ENCODE peak calls at places on chromosomes 5 and 9, in seven cellular contexts. E is occipital lobe, P is Calu3, A is GM20000, T is pulmonary artery endothelial cell, O is GM23248, I is T-helper 1 cell. L is an unnamed sample.

GRCh38 chr9:127311239-127311741 is 46.7 kb downstream of the GARNL3 start:
- DNase-seq in E (no peak), P (peak), A (peak), T (peak), O (peak), I (peak), L (peak)

GRCh38 chr5:58999804-59000595 is 417.1 kb downstream of the RAB3C start:
- DNase-seq in E (peak), P (no peak), A (no peak), T (no peak), O (no peak), I (no peak), L (no peak)

GRCh38 chr5:139446956-139447779 is 7.8 kb upstream of the DNAJC18 start:
- DNase-seq in E (no peak), P (no peak), A (peak), T (no peak), O (peak), I (peak), L (no peak)

GRCh38 chr9:98383758-98384157 is 128.3 kb upstream of the TBC1D2 start:
- DNase-seq in E (no peak), P (no peak), A (no peak), T (no peak), O (peak), I (no peak), L (no peak)

GRCh38 chr5:152246401-152246800 is 158.7 kb downstream of the NMUR2 start:
- DNase-seq in E (no peak), P (peak), A (no peak), T (no peak), O (peak), I (no peak), L (peak)

GRCh38 chr9:96139592-96140251 is 162.3 kb downstream of the HSD17B3 start:
- DNase-seq in E (peak), P (no peak), A (no peak), T (no peak), O (peak), I (no peak), L (no peak)

GRCh38 chr5:176711883-176712282 is 64.6 kb downstream of the TSPAN17 start:
- DNase-seq in E (no peak), P (no peak), A (no peak), T (no peak), O (no peak), I (no peak), L (no peak)

GRCh38 chr5:96930058-96930457 is 5.8 kb upstream of the LNPEP start:
- DNase-seq in E (no peak), P (no peak), A (no peak), T (no peak), O (no peak), I (no peak), L (no peak)

GRCh38 chr5:143837306-143837848 is 25.4 kb downstream of the HMHB1 start:
- DNase-seq in E (no peak), P (no peak), A (no peak), T (no peak), O (peak), I (no peak), L (no peak)

GRCh38 chr9:16133556-16134227 is 580.8 kb downstream of the CCDC171 start:
- DNase-seq in E (no peak), P (peak), A (peak), T (peak), O (peak), I (peak), L (peak)

GRCh38 chr9:3968891-3969290 is 331.0 kb downstream of the GLIS3 start:
- DNase-seq in E (no peak), P (peak), A (no peak), T (no peak), O (peak), I (no peak), L (peak)

GRCh38 chr9:78023003-78023741 is 8.4 kb downstream of the GNAQ start:
- DNase-seq in E (no peak), P (peak), A (no peak), T (no peak), O (peak), I (no peak), L (peak)

GRCh38 chr9:91842358-91842757 is 107.7 kb downstream of the ROR2 start:
- DNase-seq in E (no peak), P (no peak), A (no peak), T (no peak), O (no peak), I (no peak), L (no peak)

GRCh38 chr9:84121991-84122523 is 141.5 kb downstream of the RMI1 start:
- DNase-seq in E (no peak), P (no peak), A (no peak), T (no peak), O (no peak), I (no peak), L (no peak)

GRCh38 chr5:41120600-41120999 is 49.5 kb upstream of the MROH2B start:
- DNase-seq in E (no peak), P (no peak), A (no peak), T (no peak), O (no peak), I (no peak), L (no peak)

GRCh38 chr5:35884125-35884788 is 27.6 kb downstream of the IL7R start:
- DNase-seq in E (no peak), P (no peak), A (no peak), T (peak), O (peak), I (peak), L (peak)

GRCh38 chr9:132894857-132895846 is 16.5 kb downstream of the SPACA9 start:
- DNase-seq in E (no peak), P (no peak), A (no peak), T (no peak), O (no peak), I (no peak), L (no peak)

GRCh38 chr5:67643531-67643930 is 446.9 kb upstream of the CD180 start:
- DNase-seq in E (no peak), P (no peak), A (no peak), T (no peak), O (no peak), I (no peak), L (no peak)

GRCh38 chr9:95750725-95751644 is 124.5 kb upstream of the ERCC6L2 start:
- DNase-seq in E (no peak), P (no peak), A (no peak), T (no peak), O (no peak), I (peak), L (no peak)

GRCh38 chr9:35364817-35365585 is 124.9 kb upstream of the RUSC2 start:
- DNase-seq in E (no peak), P (no peak), A (no peak), T (no peak), O (no peak), I (no peak), L (no peak)

GRCh38 chr5:14457475-14457874 is 124.1 kb upstream of the OTULINL start:
- DNase-seq in E (no peak), P (no peak), A (no peak), T (no peak), O (no peak), I (no peak), L (no peak)

GRCh38 chr5:179834120-179834519 is 13.4 kb downstream of the SQSTM1 start:
- DNase-seq in E (no peak), P (no peak), A (no peak), T (no peak), O (no peak), I (no peak), L (no peak)

GRCh38 chr9:34372598-34373011 is 4.1 kb downstream of the MYORG start:
- DNase-seq in E (no peak), P (no peak), A (no peak), T (no peak), O (no peak), I (no peak), L (no peak)

L was measured in LoVo.